ENCODE peak calls at places on chromosome 10, in eight cellular contexts. L is IMR-90, Q is psoas muscle, A is brain microvascular endothelial cell, T is AG04450, I is kidney epithelial cell, B is cardiac muscle cell, C is neuronal stem cell. K is an unnamed sample.

GRCh38 chr10:102419561-102420442 is 834 bp upstream of the FBXL15 start:
- DNase-seq in L (no peak), Q (peak), A (no peak), T (no peak), I (no peak), B (no peak), C (peak), K (peak)

GRCh38 chr10:71831646-71832552 is 19.2 kb downstream of the PSAP start:
- DNase-seq in L (peak), Q (no peak), A (peak), T (no peak), I (no peak), B (no peak), C (no peak), K (no peak)

GRCh38 chr10:115921795-115922194 is 351.2 kb downstream of the GFRA1 start:
- DNase-seq in L (peak), Q (no peak), A (peak), T (no peak), I (peak), B (peak), C (no peak), K (peak)

GRCh38 chr10:124708922-124709520 is 35.2 kb downstream of the FAM53B start:
- DNase-seq in L (no peak), Q (no peak), A (peak), T (no peak), I (no peak), B (no peak), C (no peak), K (no peak)

GRCh38 chr10:69703256-69703655 is 73.2 kb downstream of the FAM241B start:
- DNase-seq in L (no peak), Q (no peak), A (peak), T (no peak), I (no peak), B (no peak), C (no peak), K (no peak)

GRCh38 chr10:102523250-102524029 is 19.7 kb downstream of the SUFU start:
- DNase-seq in L (peak), Q (peak), A (peak), T (peak), I (no peak), B (peak), C (no peak), K (peak)

GRCh38 chr10:113473851-113474250 is 79.0 kb upstream of the HABP2 start:
- DNase-seq in L (no peak), Q (no peak), A (no peak), T (no peak), I (no peak), B (no peak), C (no peak), K (no peak)

GRCh38 chr10:78870458-78870857 is 198.3 kb upstream of the ZMIZ1 start:
- DNase-seq in L (no peak), Q (no peak), A (no peak), T (no peak), I (no peak), B (no peak), C (no peak), K (no peak)

GRCh38 chr10:27914888-27915287 is 84.0 kb downstream of the ODAD2 start:
- DNase-seq in L (no peak), Q (no peak), A (no peak), T (no peak), I (no peak), B (no peak), C (no peak), K (no peak)

GRCh38 chr10:27911645-27912044 is 87.2 kb downstream of the ODAD2 start:
- DNase-seq in L (no peak), Q (no peak), A (no peak), T (no peak), I (no peak), B (peak), C (no peak), K (peak)

GRCh38 chr10:27908231-27908630 is 90.6 kb downstream of the ODAD2 start:
- DNase-seq in L (no peak), Q (no peak), A (no peak), T (no peak), I (no peak), B (no peak), C (no peak), K (no peak)

GRCh38 chr10:27912241-27912640 is 86.6 kb downstream of the ODAD2 start:
- DNase-seq in L (peak), Q (no peak), A (no peak), T (no peak), I (no peak), B (no peak), C (no peak), K (no peak)

DNA sequence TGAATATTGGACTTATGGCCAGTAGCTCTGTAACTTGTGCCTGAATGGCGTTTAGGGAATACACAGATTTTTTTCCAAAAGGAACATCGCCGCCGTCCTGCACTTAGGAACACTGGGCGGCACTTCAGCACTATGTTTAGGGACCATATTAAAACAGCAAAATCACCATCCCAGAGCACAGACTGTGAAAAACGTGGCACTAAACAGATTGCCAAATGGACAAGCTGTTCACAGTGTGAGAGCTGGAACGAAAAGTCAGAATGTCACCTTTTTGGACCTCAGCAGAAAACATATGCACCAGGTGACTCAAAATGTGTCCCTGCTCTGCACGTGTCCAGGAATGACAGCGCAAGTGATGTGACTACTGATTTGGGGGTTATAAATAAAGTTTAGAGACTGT is 87.9 kb downstream of the ODAD2 start:
- DNase-seq in L (no peak), Q (no peak), A (no peak), T (no peak), I (no peak), B (no peak), C (no peak), K (no peak)
- H3K4me3 ChIP-seq in L (no peak), Q (no peak), A (no peak), T (no peak), I (no peak), B (no peak), C (no peak), K (no peak)

GRCh38 chr10:60998932-60999331 is 54.9 kb upstream of the RHOBTB1 start:
- DNase-seq in L (no peak), Q (no peak), A (no peak), T (no peak), I (no peak), B (no peak), C (no peak), K (no peak)

GRCh38 chr10:61001731-61002122 is 57.7 kb upstream of the RHOBTB1 start:
- DNase-seq in L (no peak), Q (no peak), A (no peak), T (no peak), I (no peak), B (no peak), C (peak), K (no peak)

GRCh38 chr10:61000769-61001730 is 57.1 kb upstream of the RHOBTB1 start:
- DNase-seq in L (peak), Q (no peak), A (no peak), T (no peak), I (no peak), B (peak), C (peak), K (no peak)
- H3K4me3 ChIP-seq in L (peak), Q (peak), A (peak), T (peak), I (peak), B (peak), C (peak), K (peak)

DNA sequence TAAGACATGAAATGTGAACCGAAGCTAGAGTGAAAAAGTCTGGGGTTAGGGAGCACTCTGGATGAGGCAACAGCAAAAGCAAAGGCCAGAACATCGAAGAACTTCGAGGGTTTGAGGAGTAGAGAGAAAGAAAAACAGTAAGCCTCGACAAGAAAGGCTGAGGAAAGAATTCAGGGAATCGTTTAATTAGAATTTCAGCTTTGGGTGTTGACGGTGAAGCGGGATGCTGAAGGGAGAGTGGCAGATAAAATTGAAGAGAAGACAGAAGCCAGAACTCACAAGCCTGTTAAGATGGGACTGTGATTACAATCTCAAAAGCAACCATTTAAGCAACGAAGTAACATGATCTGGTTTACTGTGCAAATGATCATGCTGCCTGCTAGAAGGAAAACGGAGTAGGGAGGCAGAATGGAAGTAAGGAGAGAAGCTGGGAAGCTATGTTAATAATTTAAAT is 2.1 kb downstream of the TRDMT1 start:
- DNase-seq in L (peak), Q (no peak), A (peak), T (no peak), I (no peak), B (peak), C (no peak), K (peak)
- H3K4me3 ChIP-seq in L (peak), Q (peak), A (peak), T (peak), I (peak), B (peak), C (peak), K (peak)

DNA sequence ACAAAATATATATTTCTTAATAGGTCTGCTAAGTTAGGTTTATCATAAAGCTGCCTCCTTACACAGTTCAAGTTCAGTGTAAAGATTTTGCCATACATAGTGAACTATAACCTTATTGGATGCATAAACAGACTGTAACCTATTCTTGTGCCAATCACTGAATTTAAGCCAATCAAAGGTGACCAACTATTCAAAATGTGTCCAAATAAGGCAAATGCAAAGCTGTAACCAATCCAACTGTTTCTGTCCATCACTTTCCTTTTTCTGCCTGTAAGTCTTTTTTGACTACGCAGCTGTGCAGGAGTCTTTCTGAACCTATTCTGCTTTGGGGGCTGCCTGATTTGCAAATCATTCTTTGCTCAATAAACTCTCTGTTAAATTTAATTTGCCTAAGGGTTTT is 11.6 kb upstream of the DNMBP start:
- DNase-seq in L (no peak), Q (no peak), A (no peak), T (no peak), I (no peak), B (no peak), C (no peak), K (no peak)
- H3K4me3 ChIP-seq in L (no peak), Q (no peak), A (no peak), T (no peak), I (no peak), B (no peak), C (no peak), K (no peak)

DNA sequence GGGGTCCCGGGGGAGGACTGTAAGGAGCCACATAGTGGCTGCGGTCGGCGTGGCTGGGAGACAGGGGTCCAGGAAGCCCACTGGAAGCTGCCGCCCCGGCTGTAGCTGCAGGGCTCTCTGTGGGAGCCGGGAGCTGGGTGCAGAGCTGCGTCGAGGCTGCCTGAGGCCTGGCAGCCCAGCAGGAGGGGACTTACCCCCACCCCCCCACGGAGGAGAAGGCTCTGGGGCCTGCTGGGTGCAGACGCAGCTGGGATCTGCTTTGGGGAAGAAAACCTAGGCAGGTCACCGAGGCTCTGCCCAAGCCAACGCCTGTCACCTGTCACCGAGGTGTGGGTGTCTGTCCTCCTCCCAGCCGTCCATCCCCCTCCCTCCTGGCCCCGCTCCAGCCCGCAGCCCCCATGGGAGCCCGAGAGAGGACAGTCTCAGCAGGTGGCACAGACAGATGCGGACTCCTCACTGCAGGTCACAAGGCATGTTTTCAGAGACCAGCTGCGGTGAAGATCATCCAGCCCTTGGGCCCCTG is 25.2 kb downstream of the PWWP2B start:
- DNase-seq in L (no peak), Q (no peak), A (no peak), T (no peak), I (no peak), B (no peak), C (no peak), K (no peak)
- H3K4me3 ChIP-seq in L (no peak), Q (no peak), A (no peak), T (no peak), I (no peak), B (no peak), C (no peak), K (no peak)

GRCh38 chr10:11824376-11824775 is 1.2 kb downstream of the PROSER2 start:
- DNase-seq in L (peak), Q (no peak), A (no peak), T (no peak), I (no peak), B (peak), C (no peak), K (peak)

GRCh38 chr10:11824825-11825224 is 1.7 kb downstream of the PROSER2 start:
- DNase-seq in L (no peak), Q (no peak), A (no peak), T (no peak), I (no peak), B (peak), C (no peak), K (peak)

GRCh38 chr10:11822809-11823121 is 391 bp upstream of the PROSER2 start:
- DNase-seq in L (no peak), Q (no peak), A (no peak), T (no peak), I (no peak), B (no peak), C (no peak), K (no peak)

GRCh38 chr10:11823122-11823988 is at the start of gene PROSER2:
- DNase-seq in L (peak), Q (peak), A (peak), T (no peak), I (no peak), B (peak), C (peak), K (peak)

DNA sequence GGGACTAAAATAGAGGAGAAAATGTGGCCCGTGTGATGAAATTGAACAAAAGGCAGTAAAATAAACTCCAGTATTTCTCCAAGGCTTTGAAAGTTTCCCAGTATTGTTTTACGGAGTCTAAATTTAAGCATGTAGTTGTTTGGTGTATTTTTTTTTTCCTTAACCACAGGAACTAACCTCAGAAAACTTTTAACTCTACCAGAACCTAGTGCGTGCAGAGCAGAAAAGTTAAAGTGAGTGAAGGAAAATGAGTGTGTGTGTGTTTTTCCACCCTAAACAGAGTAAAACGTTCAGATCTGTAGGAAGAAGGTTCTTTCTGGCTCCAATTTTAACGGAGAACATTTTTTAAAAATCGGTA is 812 bp downstream of the PROSER2 start:
- DNase-seq in L (peak), Q (no peak), A (no peak), T (no peak), I (no peak), B (peak), C (no peak), K (peak)
- H3K4me3 ChIP-seq in L (peak), Q (peak), A (peak), T (peak), I (peak), B (peak), C (peak), K (peak)

K was measured in cardiac fibroblast.